ENCODE peak calls at places on chromosome 3, in six cellular contexts. Y is GM12878, M is NT2/D1, B is H1, U is HepG2, A is K562. H is an unnamed sample.

GRCh38 chr3:12430086-12430485 is 54.2 kb upstream of the TSEN2 start:
- DNase-seq in Y (no peak), M (no peak), B (no peak), U (no peak), A (no peak), H (no peak)

GRCh38 chr3:66353530-66353929 is 132.7 kb downstream of the SLC25A26 start:
- DNase-seq in Y (no peak), M (no peak), B (no peak), U (no peak), A (no peak), H (no peak)

GRCh38 chr3:58306662-58307286 is 454 bp downstream of the HTD2 start:
- DNase-seq in Y (no peak), M (no peak), B (peak), U (peak), A (peak), H (no peak)

GRCh38 chr3:43394071-43394501 is 107.7 kb downstream of the SNRK start:
- DNase-seq in Y (no peak), M (no peak), B (no peak), U (no peak), A (no peak), H (no peak)

GRCh38 chr3:127796045-127796720 is 26.1 kb downstream of the MGLL start:
- DNase-seq in Y (no peak), M (no peak), B (no peak), U (no peak), A (no peak), H (no peak)

GRCh38 chr3:47475029-47475569 is 642 bp downstream of the SCAP start:
- DNase-seq in Y (no peak), M (no peak), B (no peak), U (peak), A (peak), H (no peak)

GRCh38 chr3:72766866-72767265 is 81.4 kb downstream of the SHQ1 start:
- DNase-seq in Y (no peak), M (peak), B (no peak), U (no peak), A (no peak), H (no peak)

GRCh38 chr3:37223084-37223975 is 48.9 kb upstream of the LRRFIP2 start:
- DNase-seq in Y (no peak), M (no peak), B (no peak), U (peak), A (no peak), H (no peak)

GRCh38 chr3:145639880-145640279 is 521.1 kb downstream of the PLOD2 start:
- DNase-seq in Y (no peak), M (no peak), B (no peak), U (peak), A (no peak), H (no peak)

GRCh38 chr3:73365756-73366397 is 258.9 kb downstream of the PDZRN3 start:
- DNase-seq in Y (no peak), M (no peak), B (no peak), U (no peak), A (no peak), H (no peak)

GRCh38 chr3:79604681-79605080 is 163.1 kb downstream of the ROBO1 start:
- DNase-seq in Y (no peak), M (no peak), B (no peak), U (no peak), A (no peak), H (no peak)

GRCh38 chr3:178385280-178385952 is 150.8 kb upstream of the KCNMB2 start:
- DNase-seq in Y (no peak), M (peak), B (peak), U (peak), A (peak), H (peak)

GRCh38 chr3:115819785-115820384 is 196.6 kb downstream of the GAP43 start:
- DNase-seq in Y (peak), M (peak), B (no peak), U (peak), A (peak), H (peak)

GRCh38 chr3:180383332-180384020 is 218.5 kb upstream of the TTC14 start:
- DNase-seq in Y (no peak), M (no peak), B (no peak), U (no peak), A (no peak), H (no peak)

GRCh38 chr3:134312072-134312872 is 61.6 kb upstream of the RYK start:
- DNase-seq in Y (no peak), M (no peak), B (peak), U (no peak), A (no peak), H (no peak)

GRCh38 chr3:20683912-20684311 is 497.9 kb upstream of the SGO1 start:
- DNase-seq in Y (no peak), M (no peak), B (no peak), U (no peak), A (no peak), H (no peak)

GRCh38 chr3:124395584-124396340 is 334.5 kb upstream of the UMPS start:
- DNase-seq in Y (no peak), M (no peak), B (no peak), U (no peak), A (no peak), H (no peak)

GRCh38 chr3:4778119-4778518 is 201.1 kb upstream of the BHLHE40 start:
- DNase-seq in Y (no peak), M (no peak), B (no peak), U (no peak), A (no peak), H (no peak)

GRCh38 chr3:182618085-182618732 is 175.1 kb upstream of the ATP11B start:
- DNase-seq in Y (no peak), M (no peak), B (no peak), U (peak), A (no peak), H (no peak)

GRCh38 chr3:10349801-10350200 is 28.9 kb upstream of the SEC13 start:
- DNase-seq in Y (no peak), M (no peak), B (no peak), U (no peak), A (no peak), H (no peak)

GRCh38 chr3:70818145-70818544 is 505.7 kb upstream of the MDFIC2 start:
- DNase-seq in Y (no peak), M (no peak), B (no peak), U (no peak), A (no peak), H (no peak)

GRCh38 chr3:52596658-52597265 is 60.4 kb downstream of the UQCC5 start:
- DNase-seq in Y (no peak), M (no peak), B (no peak), U (no peak), A (no peak), H (no peak)

GRCh38 chr3:58291671-58292338 is 14.2 kb upstream of the RPP14 start:
- DNase-seq in Y (no peak), M (no peak), B (no peak), U (no peak), A (no peak), H (no peak)

GRCh38 chr3:99895106-99895705 is 77.5 kb downstream of the CMSS1 start:
- DNase-seq in Y (no peak), M (no peak), B (no peak), U (no peak), A (no peak), H (no peak)
- TF ChIP-seq ZNF274 in Y (no peak), M (no peak), B (no peak), U (no peak), A (no peak), H (no peak)

GRCh38 chr3:59856921-59857320 is 807.1 kb upstream of the CFAP20DC start:
- DNase-seq in Y (no peak), M (no peak), B (no peak), U (no peak), A (no peak), H (no peak)
- H3K9ac ChIP-seq in Y (no peak), M (no peak), B (no peak), U (no peak), A (no peak), H (no peak)

GRCh38 chr3:57017481-57017880 is 43.0 kb upstream of the SPATA12 start:
- DNase-seq in Y (no peak), M (no peak), B (no peak), U (peak), A (no peak), H (peak)
- TF ChIP-seq ZNF274 in Y (no peak), M (no peak), B (no peak), U (no peak), A (no peak), H (no peak)

GRCh38 chr3:100087203-100087602 is 27.1 kb downstream of the FILIP1L start:
- DNase-seq in Y (peak), M (no peak), B (no peak), U (no peak), A (no peak), H (no peak)

GRCh38 chr3:100093826-100094225 is 20.5 kb downstream of the FILIP1L start:
- DNase-seq in Y (no peak), M (no peak), B (no peak), U (no peak), A (no peak), H (no peak)

GRCh38 chr3:100089802-100090668 is 24.3 kb downstream of the FILIP1L start:
- DNase-seq in Y (no peak), M (no peak), B (no peak), U (peak), A (peak), H (peak)

GRCh38 chr3:100088735-100089368 is 25.4 kb downstream of the FILIP1L start:
- DNase-seq in Y (no peak), M (peak), B (no peak), U (peak), A (no peak), H (no peak)

DNA sequence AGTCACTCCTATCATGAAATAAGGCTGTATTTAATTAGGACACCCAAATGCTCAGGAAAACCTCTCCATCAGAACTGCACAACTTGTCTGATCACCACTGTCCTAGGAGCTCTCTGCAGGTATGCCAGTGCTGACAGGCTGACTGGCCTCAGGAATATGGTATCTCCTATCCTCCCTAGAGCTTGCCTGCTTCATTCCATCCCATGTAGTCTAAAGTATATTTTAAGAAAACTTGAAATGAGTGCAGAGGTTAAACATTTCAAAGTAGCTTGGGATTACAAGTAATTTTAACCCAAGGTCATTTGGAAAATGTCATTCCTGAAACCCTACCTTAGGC is 23.7 kb downstream of the FILIP1L start:
- DNase-seq in Y (no peak), M (no peak), B (no peak), U (no peak), A (no peak), H (no peak)
- H3K9ac ChIP-seq in Y (no peak), M (no peak), B (no peak), U (peak), A (no peak), H (no peak)